ENCODE peak calls at places on chromosomes 11 and 22, in six cellular contexts. V is mesenchymal stem cell, G is mesendoderm, E is neuronal stem cell, H is H9, S is H1. Q is an unnamed sample.

GRCh38 chr11:125797641-125798040 is 9.7 kb downstream of the PATE3 start:
- DNase-seq in H (peak), E (no peak), S (peak), V (no peak), G (peak), Q (no peak)

GRCh38 chr11:10875430-10876021 is 17.7 kb upstream of the ZBED5 start:
- DNase-seq in S (no peak), V (no peak), H (no peak), E (no peak), G (no peak), Q (no peak)

GRCh38 chr22:35328472-35328885 is 28.8 kb downstream of the TOM1 start:
- DNase-seq in V (no peak), H (no peak), S (no peak), E (no peak), G (no peak), Q (no peak)

GRCh38 chr11:23632293-23632692 is 772.0 kb upstream of the CCDC179 start:
- DNase-seq in V (no peak), E (no peak), S (no peak), H (no peak), G (peak), Q (no peak)

GRCh38 chr11:125441648-125442410 is 54.2 kb downstream of the FEZ1 start:
- DNase-seq in S (no peak), G (peak), V (no peak), H (peak), E (no peak), Q (no peak)

GRCh38 chr22:40758390-40758789 is 60.8 kb downstream of the SLC25A17 start:
- DNase-seq in G (no peak), S (no peak), H (no peak), E (no peak), V (no peak), Q (no peak)

GRCh38 chr11:76691655-76692054 is 21.1 kb upstream of the LRRC32 start:
- DNase-seq in H (no peak), V (no peak), E (no peak), S (no peak), G (no peak), Q (no peak)

GRCh38 chr11:62930157-62930556 is 9.0 kb upstream of the CHRM1 start:
- DNase-seq in H (peak), E (no peak), G (no peak), S (no peak), V (no peak), Q (no peak)

GRCh38 chr11:111745719-111746504 is 20.3 kb downstream of the PPP2R1B start:
- DNase-seq in H (no peak), V (peak), G (no peak), S (no peak), E (no peak), Q (peak)

GRCh38 chr22:28978158-28978557 is 83.5 kb downstream of the C22orf31 start:
- DNase-seq in E (no peak), S (no peak), V (peak), G (no peak), H (no peak), Q (peak)

GRCh38 chr11:113014731-113015455 is 53.7 kb downstream of the NCAM1 start:
- DNase-seq in E (no peak), S (no peak), V (peak), G (no peak), H (no peak), Q (no peak)

GRCh38 chr11:18575361-18575760 is 13.2 kb downstream of the UEVLD start:
- DNase-seq in E (no peak), V (peak), G (no peak), S (no peak), H (no peak), Q (no peak)

GRCh38 chr22:48954781-48955311 is 872.8 kb downstream of the BRD1 start:
- DNase-seq in V (no peak), S (no peak), E (no peak), G (no peak), H (peak), Q (no peak)

GRCh38 chr11:117888140-117888561 is 11.7 kb upstream of the FXYD6 start:
- DNase-seq in S (no peak), G (no peak), V (no peak), H (no peak), E (no peak), Q (no peak)

GRCh38 chr22:19641254-19641982 is 72.9 kb upstream of the SEPTIN5 start:
- DNase-seq in H (peak), E (peak), S (peak), G (peak), V (peak), Q (no peak)

GRCh38 chr11:28529540-28530410 is 421.6 kb downstream of the METTL15 start:
- DNase-seq in V (peak), E (peak), H (no peak), S (no peak), G (peak), Q (peak)

GRCh38 chr22:30606455-30607299 is at the start of gene TCN2:
- DNase-seq in E (peak), S (peak), H (peak), V (peak), G (peak), Q (peak)

GRCh38 chr11:65377777-65378176 is 4.7 kb downstream of the SLC25A45 start:
- DNase-seq in E (no peak), H (no peak), G (no peak), S (no peak), V (no peak), Q (no peak)

GRCh38 chr11:65376138-65376713 is 6.2 kb downstream of the SLC25A45 start:
- DNase-seq in G (no peak), H (no peak), V (no peak), E (no peak), S (no peak), Q (no peak)

GRCh38 chr11:65377036-65377435 is 5.4 kb downstream of the SLC25A45 start:
- DNase-seq in E (no peak), V (peak), S (no peak), H (no peak), G (no peak), Q (no peak)

GRCh38 chr11:65373839-65374580 is 8.4 kb downstream of the SLC25A45 start:
- DNase-seq in S (no peak), H (no peak), G (no peak), V (no peak), E (no peak), Q (no peak)

GRCh38 chr11:65375012-65375411 is 7.4 kb downstream of the SLC25A45 start:
- DNase-seq in E (no peak), H (no peak), G (no peak), S (no peak), V (no peak), Q (no peak)
- H2AK5ac ChIP-seq in E (no peak), H (no peak), G (no peak), S (no peak), V (peak), Q (no peak)

DNA sequence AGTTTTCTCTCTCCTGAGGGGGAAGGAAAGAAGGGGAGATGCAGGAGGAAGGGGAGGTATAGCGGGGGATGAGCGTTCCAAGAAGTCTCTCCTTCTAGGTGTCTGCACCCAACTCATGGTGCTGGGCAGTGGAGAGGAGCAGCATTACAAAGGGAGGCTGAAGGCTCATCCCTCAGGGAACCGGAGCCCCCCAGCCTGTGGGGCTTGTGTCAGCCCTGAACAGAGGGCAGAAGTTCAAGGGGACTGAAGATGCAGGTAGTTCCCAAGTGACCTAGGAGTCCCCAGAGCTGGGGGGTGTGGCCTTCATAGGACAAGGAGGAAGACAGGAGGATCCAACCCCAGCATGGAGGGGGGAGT is 1.8 kb downstream of the C11orf68 start:
- DNase-seq in G (no peak), S (no peak), V (no peak), E (no peak), H (no peak), Q (no peak)
- H2AK5ac ChIP-seq in G (no peak), S (no peak), V (peak), E (no peak), H (no peak), Q (peak)

GRCh38 chr11:559020-559620 is 1.4 kb downstream of the LMNTD2 start:
- DNase-seq in H (no peak), E (no peak), V (no peak), S (no peak), G (no peak), Q (no peak)
- H2AK5ac ChIP-seq in H (no peak), E (peak), V (no peak), S (peak), G (no peak), Q (no peak)

GRCh38 chr22:44544523-44545433 is 46.7 kb upstream of the RTL6 start:
- DNase-seq in E (no peak), H (no peak), S (no peak), G (no peak), V (no peak), Q (no peak)
- H2AK5ac ChIP-seq in E (peak), H (no peak), S (peak), G (no peak), V (no peak), Q (peak)